ENCODE peak calls at places on chromosomes 12 and 14, in six cellular contexts. Y is psoas muscle; W is OCI-LY7; S is effector memory CD4-positive, alpha-beta T cell; C is lung; N is mesenchymal stem cell. L is an unnamed sample.

GRCh38 chr14:68160779-68161546 is 341.4 kb downstream of the RAD51B start:
- DNase-seq in W (no peak), S (no peak), N (no peak), Y (no peak), C (no peak), L (no peak)

GRCh38 chr14:20855652-20856291 is 35.4 kb upstream of the RNASE3 start:
- DNase-seq in W (peak; percentile 61), S (no peak), Y (no peak), C (peak; percentile 70), N (peak; percentile 63), L (peak; percentile 27)

GRCh38 chr12:42284876-42285275 is 41.0 kb downstream of the ZCRB1 start:
- DNase-seq in S (no peak), C (no peak), Y (no peak), W (no peak), N (no peak), L (no peak)

GRCh38 chr12:55687746-55688145 is 20.0 kb downstream of the ITGA7 start:
- DNase-seq in S (no peak), C (no peak), Y (no peak), W (no peak), N (no peak), L (no peak)

GRCh38 chr12:8057839-8058238 is 8.3 kb downstream of the C3AR1 start:
- DNase-seq in S (no peak), N (peak; percentile 94), Y (no peak), C (no peak), W (no peak), L (no peak)

GRCh38 chr14:94650806-94651805 is 38.9 kb downstream of the SERPINA3 start:
- DNase-seq in S (no peak), C (no peak), W (no peak), N (no peak), Y (no peak), L (no peak)

GRCh38 chr14:106808907-106809306 is 1282.5 kb downstream of the TMEM121 start:
- DNase-seq in W (no peak), C (no peak), Y (no peak), N (no peak), S (no peak), L (no peak)

GRCh38 chr14:77988966-77989365 is 181.2 kb upstream of the NRXN3 start:
- DNase-seq in W (no peak), N (no peak), S (no peak), C (no peak), Y (peak; percentile 58), L (no peak)

GRCh38 chr12:120252071-120252906 is 13.2 kb downstream of the PXN start:
- DNase-seq in Y (no peak), S (peak; percentile 78), W (no peak), N (no peak), C (peak; percentile 46), L (peak; percentile 90)

GRCh38 chr14:74577247-74577947 is 34.6 kb downstream of the LTBP2 start:
- DNase-seq in W (no peak), Y (peak; percentile 71), C (no peak), S (no peak), N (no peak), L (no peak)

GRCh38 chr12:84046869-84047268 is 865.7 kb downstream of the SLC6A15 start:
- DNase-seq in S (no peak), W (no peak), Y (no peak), N (no peak), C (no peak), L (no peak)

GRCh38 chr12:22477166-22477893 is 67.0 kb downstream of the C2CD5 start:
- DNase-seq in S (no peak), N (peak; percentile 37), W (no peak), Y (no peak), C (no peak), L (no peak)

GRCh38 chr14:106039400-106039799 is 513.0 kb downstream of the TMEM121 start:
- DNase-seq in W (no peak), Y (no peak), S (no peak), N (no peak), C (peak; percentile 45), L (peak; percentile 50)

GRCh38 chr12:124195226-124195938 is 99.5 kb upstream of the RFLNA start:
- DNase-seq in S (no peak), W (no peak), C (no peak), Y (no peak), N (no peak), L (no peak)

GRCh38 chr12:95484524-95484923 is 10.6 kb downstream of the METAP2 start:
- DNase-seq in Y (no peak), N (no peak), S (no peak), C (no peak), W (no peak), L (no peak)

GRCh38 chr14:95328876-95329503 is 9.3 kb upstream of the CLMN start:
- DNase-seq in N (no peak), S (no peak), W (peak; percentile 45), Y (no peak), C (no peak), L (no peak)

GRCh38 chr12:125065021-125065752 is at the start of gene AACS:
- DNase-seq in C (peak; percentile 81), W (peak; percentile 83), Y (peak; percentile 87), S (peak; percentile 62), N (peak; percentile 76), L (peak; percentile 82)

GRCh38 chr12:65609359-65609771 is 214.9 kb upstream of the HMGA2 start:
- DNase-seq in Y (no peak), N (peak; percentile 48), W (no peak), C (no peak), S (no peak), L (no peak)

GRCh38 chr12:62270384-62270783 is 10.2 kb downstream of the USP15 start:
- DNase-seq in N (no peak), C (no peak), W (no peak), S (no peak), Y (no peak), L (no peak)

GRCh38 chr12:124809878-124810277 is 53.8 kb downstream of the SCARB1 start:
- DNase-seq in Y (no peak), W (no peak), S (no peak), N (no peak), C (no peak), L (no peak)

GRCh38 chr14:93994919-93995682 is 2.0 kb upstream of the CCDC197 start:
- DNase-seq in Y (peak; percentile 92), W (no peak), S (no peak), C (peak; percentile 34), N (peak; percentile 5), L (no peak)

GRCh38 chr12:120944645-120945217 is 33.6 kb upstream of the HNF1A start:
- DNase-seq in S (peak; percentile 9), C (peak; percentile 60), N (peak; percentile 56), Y (peak; percentile 58), W (peak; percentile 51), L (peak; percentile 64)

GRCh38 chr12:95385246-95385645 is 88.7 kb upstream of the METAP2 start:
- DNase-seq in Y (peak; percentile 67), S (no peak), W (peak; percentile 44), C (no peak), N (no peak), L (no peak)

GRCh38 chr14:69673578-69674305 is 62.3 kb downstream of the SUSD6 start:
- DNase-seq in Y (no peak), C (no peak), S (no peak), N (no peak), W (peak; percentile 52), L (no peak)
- H3K4me3 ChIP-seq in Y (no peak overlapping the region), C (no peak overlapping the region), S (no peak overlapping the region), N (peak overlapping the region; percentile 27), W (peak overlapping the region; percentile 8), L (peak overlapping the region; percentile 35)

GRCh38 chr12:12715459-12716150 is 1.6 kb upstream of the CDKN1B start:
- DNase-seq in C (no peak), N (peak; percentile 24), W (peak; percentile 64), Y (no peak), S (no peak), L (peak; percentile 43)
- H3K27ac ChIP-seq in C (peak overlapping the region; percentile 99), N (peak overlapping the region; percentile 82), W (peak overlapping the region; percentile 98), Y (peak overlapping the region; percentile 98), S (peak overlapping the region; percentile 97), L (peak overlapping the region; percentile 98)

GRCh38 chr14:51862171-51862838 is 1.9 kb downstream of the GNG2 start:
- DNase-seq in S (no peak), W (peak; percentile 32), C (no peak), N (peak; percentile 23), Y (no peak), L (no peak)
- H3K4me3 ChIP-seq in S (peak overlapping the region; percentile 85), W (peak overlapping the region; percentile 70), C (no peak overlapping the region), N (peak overlapping the region; percentile 81), Y (peak overlapping the region; percentile 61), L (peak overlapping the region; percentile 100)

GRCh38 chr14:75979641-75980422 is 2.0 kb downstream of the TGFB3 start:
- DNase-seq in N (no peak), C (no peak), Y (peak; percentile 54), S (no peak), W (no peak), L (no peak)

GRCh38 chr14:75977544-75977943 is 4.3 kb downstream of the TGFB3 start:
- DNase-seq in C (no peak), N (no peak), Y (no peak), W (no peak), S (no peak), L (no peak)

GRCh38 chr14:75978249-75978731 is 3.5 kb downstream of the TGFB3 start:
- DNase-seq in W (peak; percentile 75), Y (no peak), S (no peak), N (no peak), C (no peak), L (peak; percentile 45)

GRCh38 chr14:75979071-75979571 is 2.7 kb downstream of the TGFB3 start:
- DNase-seq in Y (peak; percentile 58), S (no peak), C (no peak), N (peak; percentile 18), W (peak; percentile 36), L (peak; percentile 9)

GRCh38 chr14:75976838-75977237 is 5.0 kb downstream of the TGFB3 start:
- DNase-seq in N (no peak), S (no peak), C (no peak), Y (no peak), W (no peak), L (no peak)
- H3K27ac ChIP-seq in N (no peak overlapping the region), S (no peak overlapping the region), C (no peak overlapping the region), Y (no peak overlapping the region), W (no peak overlapping the region), L (no peak overlapping the region)

L was measured in CD4-positive, CD25-positive, alpha-beta regulatory T cell.